ENCODE peak calls at places on chromosomes 2 and 18, in six cellular contexts. E is nephron progenitor cell, O is fibroblast of villous mesenchyme, V is B cell, X is fibroblast of lung, G is left ventricle myocardium inferior. W is an unnamed sample.

GRCh38 chr2:3107567-3107966 is 270.1 kb downstream of the EIPR1 start:
- DNase-seq in E (no peak), O (no peak), V (no peak), X (no peak), G (no peak), W (peak)

GRCh38 chr18:35507623-35508022 is 9.9 kb upstream of the INO80C start:
- DNase-seq in E (no peak), O (no peak), V (no peak), X (no peak), G (no peak), W (no peak)

GRCh38 chr2:45300026-45300750 is 290.9 kb upstream of the SIX2 start:
- DNase-seq in E (no peak), O (no peak), V (no peak), X (no peak), G (no peak), W (no peak)

GRCh38 chr2:98716786-98717185 is 14.1 kb downstream of the MGAT4A start:
- DNase-seq in E (no peak), O (no peak), V (no peak), X (no peak), G (no peak), W (no peak)

GRCh38 chr18:55589625-55590291 is 1.8 kb upstream of the TCF4 start:
- DNase-seq in E (peak), O (peak), V (peak), X (peak), G (peak), W (peak)

GRCh38 chr18:3447035-3447894 is 2.7 kb upstream of the TGIF1 start:
- DNase-seq in E (peak), O (peak), V (no peak), X (peak), G (peak), W (no peak)

GRCh38 chr2:237222178-237222577 is 136.5 kb downstream of the COPS8 start:
- DNase-seq in E (no peak), O (peak), V (no peak), X (peak), G (peak), W (no peak)

GRCh38 chr2:63769915-63770314 is 71.8 kb upstream of the UGP2 start:
- DNase-seq in E (no peak), O (no peak), V (no peak), X (no peak), G (no peak), W (no peak)

GRCh38 chr2:225056330-225057073 is 14.2 kb upstream of the DOCK10 start:
- DNase-seq in E (no peak), O (peak), V (no peak), X (peak), G (no peak), W (no peak)

GRCh38 chr2:103986001-103986400 is 867.9 kb upstream of the POU3F3 start:
- DNase-seq in E (no peak), O (no peak), V (no peak), X (no peak), G (no peak), W (no peak)

GRCh38 chr2:103991591-103991990 is 862.3 kb upstream of the POU3F3 start:
- DNase-seq in E (no peak), O (no peak), V (no peak), X (no peak), G (no peak), W (peak)
- TF ChIP-seq CTCF in E (peak), O (no peak), V (no peak), X (no peak), G (no peak), W (peak)

GRCh38 chr2:117537030-117537429 is 277.5 kb upstream of the DDX18 start:
- DNase-seq in E (no peak), O (no peak), V (no peak), X (no peak), G (no peak), W (no peak)

GRCh38 chr2:117536139-117536538 is 278.4 kb upstream of the DDX18 start:
- DNase-seq in E (peak), O (no peak), V (no peak), X (no peak), G (no peak), W (no peak)
- TF ChIP-seq CTCF in E (peak), O (no peak), V (no peak), X (no peak), G (peak), W (peak)

GRCh38 chr2:73069041-73069854 is 2.3 kb downstream of the SFXN5 start:
- DNase-seq in E (no peak), O (peak), V (no peak), X (peak), G (no peak), W (no peak)

GRCh38 chr2:73070651-73071451 is 661 bp downstream of the SFXN5 start:
- DNase-seq in E (peak), O (peak), V (peak), X (peak), G (peak), W (peak)

GRCh38 chr2:73069855-73070650 is 1.5 kb downstream of the SFXN5 start:
- DNase-seq in E (no peak), O (peak), V (peak), X (peak), G (no peak), W (peak)

GRCh38 chr2:73072416-73072815 is 904 bp upstream of the SFXN5 start:
- DNase-seq in E (no peak), O (no peak), V (no peak), X (no peak), G (no peak), W (no peak)

GRCh38 chr2:73071452-73072399 is at the start of gene SFXN5:
- DNase-seq in E (peak), O (peak), V (peak), X (peak), G (peak), W (peak)
- TF ChIP-seq CTCF in E (no peak), O (peak), V (no peak), X (peak), G (peak), W (no peak)

DNA sequence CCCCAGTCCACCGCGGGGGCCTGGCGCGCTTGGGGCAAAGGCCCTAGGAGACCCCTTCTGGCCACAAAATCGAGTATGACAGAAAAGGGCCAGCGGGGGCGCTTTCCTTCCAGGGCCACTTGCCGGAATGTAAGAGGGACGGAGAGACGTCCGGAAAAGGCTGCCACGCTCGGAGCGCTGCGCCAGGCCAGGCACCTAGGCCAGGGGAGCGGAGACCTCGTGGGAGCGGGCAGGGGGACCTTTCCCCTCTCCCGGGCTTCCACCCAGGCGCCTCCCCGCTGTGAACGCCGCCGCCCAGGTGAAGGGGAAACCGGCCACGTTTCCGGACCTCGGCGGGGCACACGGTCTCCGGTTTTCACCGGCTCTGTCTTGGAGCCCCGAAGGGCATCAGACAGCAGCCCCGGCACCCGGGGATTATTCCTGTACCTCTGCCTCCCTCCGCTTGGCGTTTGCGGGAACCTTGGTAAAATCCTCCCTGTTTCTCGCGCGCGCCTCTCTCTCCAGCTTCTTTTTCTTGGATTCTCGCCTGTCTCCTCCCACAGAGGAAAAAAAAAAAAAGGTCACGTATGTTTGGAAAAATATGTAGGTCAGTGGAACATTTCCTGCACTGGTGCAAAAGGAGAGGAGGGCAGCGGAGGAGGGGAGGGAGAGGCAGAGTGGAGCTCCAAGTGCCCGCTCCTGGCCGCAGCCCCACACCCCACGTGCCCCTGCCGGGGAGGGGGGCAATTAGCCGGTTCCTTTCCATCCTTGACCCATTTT is 1.2 kb upstream of the NPAS2 start:
- DNase-seq in E (peak), O (peak), V (no peak), X (peak), G (peak), W (peak)
- TF ChIP-seq CTCF in E (peak), O (peak), V (no peak), X (peak), G (peak), W (no peak)

GRCh38 chr18:10182009-10182624 is 268.3 kb downstream of the VAPA start:
- DNase-seq in E (no peak), O (no peak), V (no peak), X (no peak), G (no peak), W (no peak)

GRCh38 chr18:10188971-10189810 is 265.2 kb upstream of the APCDD1 start:
- DNase-seq in E (no peak), O (no peak), V (no peak), X (no peak), G (peak), W (no peak)

GRCh38 chr18:10190564-10190963 is 263.9 kb upstream of the APCDD1 start:
- DNase-seq in E (no peak), O (peak), V (no peak), X (peak), G (no peak), W (no peak)

DNA sequence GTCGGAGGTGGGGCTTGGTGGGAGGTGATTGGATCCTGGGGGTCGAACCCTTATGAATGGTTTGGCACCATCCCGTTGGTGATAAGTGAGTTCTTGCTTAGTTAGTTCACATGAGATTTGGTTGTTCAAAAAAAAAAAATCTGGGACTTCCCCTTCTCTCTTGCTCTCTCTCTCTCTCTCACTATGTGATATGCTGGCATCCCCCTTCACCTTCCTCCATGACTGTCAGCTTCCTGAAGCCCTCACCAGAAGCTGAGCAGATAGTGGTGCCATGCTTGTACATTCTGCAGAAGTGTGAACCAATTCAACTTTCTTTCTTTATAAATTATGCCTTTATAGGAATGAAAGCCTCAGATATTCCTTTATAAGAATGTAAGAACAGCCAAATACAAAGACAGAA is 269.7 kb upstream of the APCDD1 start:
- DNase-seq in E (no peak), O (no peak), V (peak), X (no peak), G (no peak), W (no peak)
- TF ChIP-seq CTCF in E (no peak), O (no peak), V (no peak), X (no peak), G (no peak), W (no peak)

GRCh38 chr2:19027621-19028020 is 330.8 kb downstream of the OSR1 start:
- DNase-seq in E (no peak), O (no peak), V (no peak), X (no peak), G (no peak), W (no peak)

GRCh38 chr2:19022334-19022733 is 336.1 kb downstream of the OSR1 start:
- DNase-seq in E (no peak), O (peak), V (no peak), X (no peak), G (no peak), W (no peak)

GRCh38 chr2:19029655-19030054 is 328.8 kb downstream of the OSR1 start:
- DNase-seq in E (no peak), O (no peak), V (no peak), X (no peak), G (no peak), W (no peak)

GRCh38 chr2:19028617-19029016 is 329.8 kb downstream of the OSR1 start:
- DNase-seq in E (no peak), O (peak), V (no peak), X (peak), G (no peak), W (no peak)

DNA sequence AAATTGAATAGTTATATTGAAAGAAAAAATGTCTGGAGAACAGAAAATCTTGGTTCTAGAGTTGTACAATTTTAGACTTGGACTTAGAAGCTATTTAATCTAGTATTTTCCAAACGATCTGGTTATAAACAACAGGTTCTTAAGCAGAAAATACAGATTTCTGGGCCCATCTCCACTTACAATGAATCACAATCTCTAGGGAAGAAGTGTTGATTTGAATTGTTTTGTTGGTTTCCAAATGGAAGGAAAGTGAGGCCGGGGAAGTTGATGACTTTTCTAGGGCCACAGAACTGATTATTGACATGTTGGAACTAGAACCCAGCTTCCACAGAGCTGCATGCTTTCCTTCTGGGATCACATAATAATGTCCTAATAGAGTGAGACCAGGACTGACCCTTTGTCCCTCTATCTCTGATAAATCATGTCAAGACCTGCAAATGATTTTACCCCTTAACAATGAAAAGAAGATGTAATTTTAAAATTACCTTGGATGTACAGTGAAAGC is 332.2 kb downstream of the OSR1 start:
- DNase-seq in E (no peak), O (no peak), V (no peak), X (no peak), G (no peak), W (no peak)
- TF ChIP-seq CTCF in E (no peak), O (no peak), V (no peak), X (no peak), G (no peak), W (no peak)